ENCODE peak calls at places on chromosomes 2 and 18, in nine cellular contexts. B is heart right ventricle; R is cardiac muscle cell; Y is CD8-positive, alpha-beta memory T cell; T is lower lobe of right lung; V is neuronal stem cell; C is K562; A is spleen; S is lung. D is an unnamed sample.

GRCh38 chr2:197079832-197080555 is 153.5 kb upstream of the PGAP1 start:
- DNase-seq in V (no peak), Y (no peak), R (peak; percentile 16), T (no peak), B (no peak), C (no peak), A (no peak), S (no peak), D (no peak)

GRCh38 chr2:85250045-85250444 is 77.7 kb downstream of the TGOLN2 start:
- DNase-seq in V (no peak), T (no peak), R (peak; percentile 79), Y (no peak), S (no peak), B (no peak), A (no peak), C (no peak), D (no peak)

GRCh38 chr2:127080226-127080940 is 26.6 kb downstream of the BIN1 start:
- DNase-seq in B (no peak), T (no peak), V (no peak), R (no peak), C (peak; percentile 69), S (no peak), Y (peak; percentile 44), A (peak; percentile 91), D (peak; percentile 16)

GRCh38 chr2:98029718-98030222 is 34.0 kb upstream of the TMEM131 start:
- DNase-seq in Y (no peak), A (no peak), V (no peak), S (no peak), C (no peak), T (no peak), B (no peak), R (no peak), D (no peak)

GRCh38 chr2:167733750-167734149 is 513.6 kb downstream of the STK39 start:
- DNase-seq in A (no peak), T (no peak), B (no peak), Y (no peak), C (no peak), S (no peak), R (no peak), V (no peak), D (no peak)

GRCh38 chr2:172234716-172235661 is 132.3 kb upstream of the DLX2 start:
- DNase-seq in C (no peak), R (no peak), B (peak; percentile 21), S (no peak), A (no peak), T (no peak), V (peak; percentile 43), Y (no peak), D (peak; percentile 12)

GRCh38 chr18:6959110-6959509 is 158.5 kb downstream of the LAMA1 start:
- DNase-seq in V (no peak), B (no peak), T (no peak), Y (no peak), R (no peak), S (no peak), A (no peak), C (no peak), D (no peak)

GRCh38 chr2:176484838-176485237 is 215.6 kb downstream of the MTX2 start:
- DNase-seq in A (no peak), C (no peak), B (no peak), T (no peak), S (no peak), V (no peak), R (peak; percentile 55), Y (no peak), D (no peak)

GRCh38 chr2:178333851-178334250 is 117.1 kb downstream of the PRKRA start:
- DNase-seq in T (no peak), Y (no peak), B (no peak), C (no peak), R (no peak), A (no peak), S (no peak), V (no peak), D (no peak)

GRCh38 chr2:67836861-67837260 is 225.9 kb downstream of the C1D start:
- DNase-seq in T (no peak), V (no peak), R (no peak), S (no peak), Y (no peak), B (no peak), A (no peak), C (no peak), D (no peak)

GRCh38 chr18:35495821-35496368 is 1.9 kb downstream of the INO80C start:
- DNase-seq in B (no peak), V (no peak), C (no peak), A (no peak), Y (no peak), S (no peak), T (no peak), R (no peak), D (no peak)

GRCh38 chr18:45340884-45341283 is 274.4 kb upstream of the SLC14A2 start:
- DNase-seq in V (no peak), B (no peak), C (no peak), S (no peak), T (no peak), Y (no peak), A (no peak), R (no peak), D (no peak)

GRCh38 chr2:228841475-228841874 is 429.6 kb downstream of the PID1 start:
- DNase-seq in B (no peak), C (no peak), S (no peak), A (no peak), V (no peak), Y (no peak), R (peak; percentile 21), T (no peak), D (no peak)
- H3K9me3 ChIP-seq in B (no peaks in the 10 kb centered on the region), C (no peaks in the 10 kb centered on the region), S (no peaks in the 10 kb centered on the region), A (no peaks in the 10 kb centered on the region), V (no peaks in the 10 kb centered on the region), Y (no peaks in the 10 kb centered on the region), R (no peaks in the 10 kb centered on the region), T (no peaks in the 10 kb centered on the region), D (no peaks in the 10 kb centered on the region)

DNA sequence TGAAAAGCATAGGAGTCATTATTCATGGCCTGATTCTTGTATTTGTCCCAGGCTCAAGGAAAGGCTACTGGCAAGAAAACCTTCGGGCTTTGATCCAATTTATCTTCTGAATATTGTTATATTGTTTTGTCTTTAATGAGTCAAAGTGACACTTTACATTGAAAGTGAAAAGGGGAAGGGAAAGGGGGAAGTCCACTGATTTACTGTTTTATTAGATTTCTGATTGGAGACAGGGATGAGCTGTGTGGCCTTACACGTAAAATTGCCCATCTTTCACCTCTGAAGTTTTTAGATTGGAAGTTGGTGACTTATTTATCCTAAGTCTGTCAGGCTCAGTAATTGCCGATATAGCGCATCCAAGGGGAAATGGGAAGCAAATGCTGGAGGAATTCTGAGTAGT is 843.8 kb upstream of the LRRTM1 start:
- DNase-seq in C (no peak), R (no peak), B (no peak), T (no peak), S (no peak), V (no peak), A (no peak), Y (no peak), D (no peak)
- H3K9me3 ChIP-seq in C (no peaks in the 10 kb centered on the region), R (no peaks in the 10 kb centered on the region), B (no peaks in the 10 kb centered on the region), T (no peaks in the 10 kb centered on the region), S (no peaks in the 10 kb centered on the region), V (no peaks in the 10 kb centered on the region), A (peaks cover 41% of the 10 kb centered on the region), Y (no peaks in the 10 kb centered on the region), D (no peaks in the 10 kb centered on the region)

GRCh38 chr2:125408839-125409502 is 1247.0 kb upstream of the GYPC start:
- DNase-seq in V (no peak), B (no peak), R (no peak), C (no peak), Y (no peak), S (no peak), T (no peak), A (no peak), D (no peak)

DNA sequence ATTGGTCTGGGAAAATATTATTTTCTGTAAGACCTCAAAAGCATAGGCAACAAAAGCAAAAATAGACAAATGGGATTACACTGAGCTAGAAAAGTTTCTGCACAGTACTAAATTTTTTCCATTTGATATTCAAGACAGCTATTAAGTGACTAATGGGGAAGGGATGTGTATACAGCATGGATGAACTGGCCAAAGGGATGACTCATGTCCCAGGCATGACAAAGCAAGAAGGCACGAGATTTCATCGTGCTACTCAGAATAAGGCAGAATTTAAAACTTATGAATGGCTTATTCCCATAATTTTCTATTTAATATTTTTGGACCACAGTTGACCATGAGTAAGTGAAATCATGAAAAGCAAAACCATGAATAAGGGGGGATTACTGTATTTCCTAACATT is 1250.1 kb upstream of the GYPC start:
- DNase-seq in B (no peak), A (no peak), T (no peak), S (no peak), R (peak; percentile 94), C (no peak), V (no peak), Y (no peak), D (no peak)
- H3K9me3 ChIP-seq in B (no peaks in the 10 kb centered on the region), A (no peaks in the 10 kb centered on the region), T (no peaks in the 10 kb centered on the region), S (no peaks in the 10 kb centered on the region), R (no peaks in the 10 kb centered on the region), C (no peaks in the 10 kb centered on the region), V (no peaks in the 10 kb centered on the region), Y (no peaks in the 10 kb centered on the region), D (no peaks in the 10 kb centered on the region)

DNA sequence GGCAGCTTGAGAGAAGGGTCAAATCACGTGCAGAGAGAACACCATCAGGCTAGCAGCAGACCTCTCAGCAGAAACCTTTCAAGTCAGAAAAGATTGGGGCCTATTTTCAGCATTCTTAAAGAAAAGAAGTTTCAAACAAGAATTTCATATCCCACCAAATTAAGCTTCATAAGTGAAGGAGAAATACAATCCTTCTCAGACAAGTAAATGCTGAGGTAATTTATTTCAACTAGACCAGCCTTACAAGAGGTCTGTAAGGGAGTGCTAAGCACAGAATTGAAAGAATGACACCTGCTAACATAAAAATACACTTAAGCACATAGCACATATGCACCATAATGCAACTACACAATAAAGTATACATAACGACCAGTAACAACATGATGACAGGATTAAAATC is 693.9 kb downstream of the NYAP2 start:
- DNase-seq in T (no peak), S (no peak), R (no peak), V (no peak), Y (no peak), C (no peak), B (no peak), A (no peak), D (no peak)
- H3K9me3 ChIP-seq in T (no peaks in the 10 kb centered on the region), S (no peaks in the 10 kb centered on the region), R (no peaks in the 10 kb centered on the region), V (peaks cover 20% of the 10 kb centered on the region), Y (no peaks in the 10 kb centered on the region), C (no peaks in the 10 kb centered on the region), B (no peaks in the 10 kb centered on the region), A (peaks cover 14% of the 10 kb centered on the region), D (no peaks in the 10 kb centered on the region)

GRCh38 chr2:233566141-233566956 is at the start of gene USP40:
- DNase-seq in Y (peak; percentile 37), A (peak; percentile 91), C (peak; percentile 78), V (peak; percentile 79), B (peak; percentile 85), T (peak; percentile 92), R (peak; percentile 95), S (peak; percentile 89), D (peak; percentile 48)
- H3K9me3 ChIP-seq in Y (no peaks in the 10 kb centered on the region), A (no peaks in the 10 kb centered on the region), C (no peaks in the 10 kb centered on the region), V (no peaks in the 10 kb centered on the region), B (no peaks in the 10 kb centered on the region), T (no peaks in the 10 kb centered on the region), R (no peaks in the 10 kb centered on the region), S (no peaks in the 10 kb centered on the region), D (no peaks in the 10 kb centered on the region)

D was measured in T-helper 17 cell.